ENCODE peak calls at places on chromosomes 2 and 18, in four cellular contexts. M is AG08395, R is fibroblast of the aortic adventitia, V is cerebellar cortex. Q is an unnamed sample.

GRCh38 chr2:238946586-238947242 is 98.8 kb downstream of the TWIST2 start:
- DNase-seq in M (no peak), R (no peak), V (no peak), Q (no peak)

GRCh38 chr2:220006152-220006551 is 378.7 kb downstream of the SLC4A3 start:
- DNase-seq in M (peak; percentile 52), R (no peak), V (peak; percentile 5), Q (peak; percentile 83)

GRCh38 chr2:212284166-212284565 is 254.4 kb downstream of the ERBB4 start:
- DNase-seq in M (no peak), R (no peak), V (no peak), Q (no peak)

GRCh38 chr2:168348076-168348475 is 100.7 kb upstream of the STK39 start:
- DNase-seq in M (peak; percentile 41), R (peak; percentile 22), V (peak; percentile 39), Q (peak; percentile 24)

GRCh38 chr18:69958422-69958821 is 10.7 kb upstream of the CD226 start:
- DNase-seq in M (no peak), R (no peak), V (no peak), Q (no peak)

GRCh38 chr2:109275120-109276040 is 146.4 kb downstream of the SH3RF3 start:
- DNase-seq in M (no peak), R (no peak), V (no peak), Q (no peak)

GRCh38 chr18:24991661-24992060 is 360.3 kb downstream of the ZNF521 start:
- DNase-seq in M (no peak), R (no peak), V (no peak), Q (peak; percentile 31)

GRCh38 chr2:212027681-212028628 is 510.6 kb downstream of the ERBB4 start:
- DNase-seq in M (no peak), R (peak; percentile 74), V (no peak), Q (peak; percentile 18)

GRCh38 chr2:239441261-239441701 is 40.5 kb upstream of the HDAC4 start:
- DNase-seq in M (no peak), R (no peak), V (no peak), Q (no peak)

GRCh38 chr2:231621051-231621879 is 28.6 kb downstream of the TEX44 start:
- DNase-seq in M (peak; percentile 19), R (no peak), V (peak; percentile 66), Q (peak; percentile 15)

GRCh38 chr2:173892341-173892740 is 72.8 kb downstream of the SP3 start:
- DNase-seq in M (no peak), R (no peak), V (no peak), Q (no peak)

GRCh38 chr18:36187826-36188721 is 777 bp downstream of the MOCOS start:
- DNase-seq in M (peak; percentile 48), R (peak; percentile 74), V (no peak), Q (peak; percentile 81)

GRCh38 chr18:23871410-23871809 is 143.1 kb upstream of the TTC39C start:
- DNase-seq in M (no peak), R (no peak), V (no peak), Q (no peak)

GRCh38 chr2:84838434-84839145 is 42.3 kb downstream of the TRABD2A start:
- DNase-seq in M (peak; percentile 50), R (peak; percentile 4), V (no peak), Q (peak; percentile 70)

GRCh38 chr18:2856499-2856898 is 9.7 kb downstream of the EMILIN2 start:
- DNase-seq in M (no peak), R (no peak), V (no peak), Q (no peak)

GRCh38 chr2:69386789-69387734 is at the start of gene GFPT1:
- DNase-seq in M (peak; percentile 96), R (peak; percentile 90), V (peak; percentile 92), Q (peak; percentile 95)

GRCh38 chr2:38522754-38523349 is 79.9 kb downstream of the HNRNPLL start:
- DNase-seq in M (no peak), R (no peak), V (no peak), Q (no peak)

GRCh38 chr2:208204166-208204565 is 14.3 kb upstream of the C2orf80 start:
- DNase-seq in M (no peak), R (no peak), V (no peak), Q (no peak)

GRCh38 chr2:8543412-8544167 is 138.3 kb upstream of the ID2 start:
- DNase-seq in M (peak; percentile 92), R (peak; percentile 69), V (no peak), Q (peak; percentile 86)

GRCh38 chr2:26745609-26746327 is 18.3 kb upstream of the SLC35F6 start:
- DNase-seq in M (peak; percentile 82), R (peak; percentile 87), V (peak; percentile 88), Q (peak; percentile 71)